ENCODE peak calls at places on chromosomes 13 and 19, in ten cellular contexts. M is WTC11; E is nephron progenitor cell; U is GM12865; O is CD4-positive, alpha-beta T cell; J is cardiac fibroblast; D is lung; R is tibial artery; V is prostate gland; B is CD8-positive, alpha-beta T cell. P is an unnamed sample.

GRCh38 chr13:28138012-28138755 is at the start of gene PAN3:
- DNase-seq in B (peak), E (peak), R (peak), M (peak), O (peak), U (peak), J (peak), D (peak), V (peak), P (peak)

GRCh38 chr13:80840313-80840976 is 499.5 kb upstream of the SPRY2 start:
- DNase-seq in B (no peak), O (no peak), E (no peak), U (no peak), D (no peak), M (no peak), V (no peak), R (peak), J (peak), P (no peak)

GRCh38 chr19:3045885-3046603 is 16.3 kb downstream of the TLE5 start:
- DNase-seq in U (no peak), V (no peak), E (no peak), M (peak), B (no peak), O (no peak), J (no peak), R (no peak), D (no peak), P (no peak)

GRCh38 chr13:28138756-28139470 is 568 bp downstream of the PAN3 start:
- DNase-seq in M (peak), O (peak), J (peak), D (peak), V (peak), E (peak), U (peak), R (peak), B (peak), P (peak)

GRCh38 chr13:42384265-42384664 is 112.3 kb downstream of the AKAP11 start:
- DNase-seq in R (no peak), V (no peak), E (no peak), B (no peak), O (no peak), J (no peak), U (no peak), D (no peak), M (no peak), P (no peak)

GRCh38 chr13:72437458-72437857 is 290.0 kb downstream of the MZT1 start:
- DNase-seq in O (no peak), R (no peak), E (no peak), V (no peak), J (no peak), D (no peak), M (no peak), B (no peak), U (no peak), P (no peak)

GRCh38 chr13:28530729-28531194 is 35.8 kb upstream of the FLT1 start:
- DNase-seq in R (no peak), J (peak), V (no peak), U (no peak), B (no peak), O (no peak), M (no peak), E (no peak), D (no peak), P (no peak)

GRCh38 chr13:79228972-79229371 is 177.1 kb downstream of the RBM26 start:
- DNase-seq in J (no peak), B (no peak), D (no peak), M (no peak), R (no peak), O (no peak), V (no peak), E (no peak), U (no peak), P (no peak)

GRCh38 chr13:35349673-35350278 is 126.7 kb downstream of the MAB21L1 start:
- DNase-seq in R (no peak), E (no peak), B (no peak), V (no peak), J (peak), M (no peak), D (no peak), O (no peak), U (peak), P (peak)

GRCh38 chr13:30418075-30418715 is 4.1 kb upstream of the UBE2L5 start:
- DNase-seq in V (no peak), O (no peak), U (no peak), E (no peak), D (no peak), B (no peak), R (no peak), M (no peak), J (no peak), P (no peak)

GRCh38 chr19:56347163-56347778 is 32.6 kb upstream of the ZSCAN5A start:
- DNase-seq in J (no peak), B (no peak), D (no peak), M (no peak), E (no peak), V (no peak), U (no peak), R (no peak), O (no peak), P (no peak)

GRCh38 chr13:21033224-21033855 is 28.0 kb downstream of the LATS2 start:
- DNase-seq in D (peak), M (no peak), J (peak), U (no peak), B (no peak), V (peak), R (peak), O (no peak), E (no peak), P (no peak)

GRCh38 chr13:108342369-108343289 is 73.1 kb downstream of the TNFSF13B start:
- DNase-seq in O (no peak), V (no peak), J (peak), M (no peak), D (no peak), E (no peak), R (no peak), B (no peak), U (peak), P (peak)

GRCh38 chr13:99133230-99133629 is 67.4 kb upstream of the UBAC2 start:
- DNase-seq in M (no peak), J (no peak), E (peak), O (no peak), U (no peak), B (no peak), D (no peak), V (no peak), R (no peak), P (no peak)

GRCh38 chr19:47443331-47443730 is 24.0 kb upstream of the MEIS3 start:
- DNase-seq in J (no peak), B (no peak), V (no peak), O (no peak), E (no peak), M (no peak), D (no peak), U (no peak), R (no peak), P (no peak)

GRCh38 chr19:12513531-12514061 is 29.0 kb upstream of the ZNF709 start:
- DNase-seq in E (no peak), O (no peak), B (no peak), M (peak), U (no peak), D (peak), J (no peak), R (no peak), V (no peak), P (no peak)

GRCh38 chr19:41934849-41935374 is 6.7 kb upstream of the ERFL start:
- DNase-seq in U (peak), M (peak), R (peak), E (peak), D (peak), V (peak), O (peak), B (peak), J (peak), P (peak)

GRCh38 chr13:40060318-40061007 is 405.0 kb downstream of the COG6 start:
- DNase-seq in B (no peak), V (peak), E (no peak), J (peak), R (no peak), U (peak), M (no peak), O (no peak), D (no peak), P (peak)

GRCh38 chr13:114067886-114068722 is 64.3 kb downstream of the RASA3 start:
- DNase-seq in R (peak), J (no peak), D (no peak), E (no peak), O (no peak), U (peak), M (peak), V (no peak), B (peak), P (no peak)

GRCh38 chr13:29865934-29866333 is 15.5 kb upstream of the UBL3 start:
- DNase-seq in R (no peak), J (no peak), U (no peak), D (no peak), V (no peak), M (no peak), B (no peak), O (no peak), E (no peak), P (no peak)

GRCh38 chr13:46359731-46360130 is 27.3 kb downstream of the RUBCNL start:
- DNase-seq in D (no peak), J (peak), U (no peak), B (no peak), V (no peak), E (no peak), O (no peak), R (no peak), M (no peak), P (no peak)

GRCh38 chr13:69579351-69579750 is 528.3 kb upstream of the ATXN8OS start:
- DNase-seq in V (no peak), J (no peak), U (no peak), D (no peak), O (no peak), M (no peak), R (no peak), E (no peak), B (no peak), P (no peak)

GRCh38 chr13:106089251-106089940 is 446.1 kb downstream of the EFNB2 start:
- DNase-seq in B (no peak), U (no peak), M (no peak), V (no peak), D (no peak), R (no peak), O (no peak), E (no peak), J (no peak), P (no peak)

GRCh38 chr19:38055655-38056521 is 148.9 kb downstream of the SIPA1L3 start:
- DNase-seq in E (no peak), R (no peak), M (no peak), B (no peak), O (no peak), J (peak), V (no peak), D (no peak), U (no peak), P (no peak)

GRCh38 chr13:39313721-39314120 is 275.5 kb downstream of the NHLRC3 start:
- DNase-seq in D (no peak), U (no peak), O (no peak), M (no peak), B (no peak), E (no peak), V (no peak), R (no peak), J (no peak), P (no peak)

GRCh38 chr19:8904597-8904996 is 72.4 kb downstream of the MBD3L1 start:
- DNase-seq in O (no peak), R (no peak), E (no peak), V (no peak), M (no peak), J (no peak), U (no peak), D (no peak), B (no peak), P (no peak)

GRCh38 chr19:8897106-8897505 is 64.9 kb downstream of the MBD3L1 start:
- DNase-seq in V (no peak), O (no peak), M (no peak), D (no peak), J (no peak), E (no peak), U (no peak), B (no peak), R (no peak), P (no peak)

GRCh38 chr19:8900421-8900820 is 68.2 kb downstream of the MBD3L1 start:
- DNase-seq in U (no peak), D (no peak), V (no peak), B (no peak), O (no peak), R (no peak), J (no peak), M (no peak), E (no peak), P (no peak)

GRCh38 chr19:8902520-8902919 is 70.3 kb downstream of the MBD3L1 start:
- DNase-seq in O (no peak), J (no peak), U (no peak), V (no peak), M (no peak), B (no peak), D (no peak), E (no peak), R (no peak), P (no peak)

GRCh38 chr19:8899356-8899755 is 67.2 kb downstream of the MBD3L1 start:
- DNase-seq in R (no peak), B (no peak), V (no peak), D (no peak), M (no peak), O (no peak), J (no peak), E (no peak), U (no peak), P (no peak)
- TF ChIP-seq CTCF in R (no peak), B (no peak), V (no peak), D (no peak), M (no peak), O (no peak), J (no peak), E (no peak), U (no peak), P (no peak)

GRCh38 chr19:44163789-44164188 is 1.1 kb upstream of the ZNF226 start:
- DNase-seq in U (no peak), M (no peak), J (no peak), V (no peak), O (no peak), E (no peak), D (no peak), B (no peak), R (no peak), P (no peak)
- TF ChIP-seq CTCF in U (no peak), M (no peak), J (no peak), V (no peak), O (no peak), E (no peak), D (no peak), B (no peak), R (no peak), P (no peak)

DNA sequence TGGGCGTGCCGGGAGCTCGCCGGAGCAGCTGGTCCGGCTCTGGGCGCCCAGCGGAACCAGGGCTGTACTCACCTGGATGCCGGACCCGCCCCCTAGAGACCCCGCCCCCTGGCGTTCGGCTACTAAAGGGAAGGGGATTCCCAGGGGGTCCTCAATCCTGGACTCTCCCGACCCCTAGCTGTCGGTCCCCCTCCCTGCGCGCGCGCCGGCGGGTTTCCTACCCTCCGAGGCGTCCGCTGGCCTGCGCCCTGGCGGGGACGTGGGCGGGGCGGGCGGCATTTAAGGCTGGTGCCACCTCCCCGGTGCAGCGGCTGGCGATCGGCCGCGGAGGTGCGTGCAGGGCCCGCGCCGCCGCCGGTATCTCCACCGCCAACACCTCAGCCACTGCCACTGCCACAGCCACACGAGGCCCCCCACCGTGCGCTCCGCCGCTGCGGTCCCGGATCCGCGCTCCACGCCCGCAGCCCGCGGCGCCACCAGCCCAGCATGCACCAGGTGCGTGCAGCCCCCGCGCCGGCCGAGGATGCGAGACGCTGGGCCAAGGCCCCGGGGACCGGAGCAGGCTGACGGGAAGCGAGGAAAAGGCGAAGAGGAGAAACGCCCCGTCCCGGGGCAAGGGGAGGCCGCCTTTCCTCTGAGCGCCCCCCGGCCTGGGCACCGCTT is at the start of gene ATP12A:
- DNase-seq in V (peak), J (no peak), U (peak), M (peak), B (peak), R (no peak), E (peak), O (peak), D (no peak), P (peak)
- TF ChIP-seq CTCF in V (no peak), J (no peak), U (no peak), M (peak), B (no peak), R (no peak), E (peak), O (no peak), D (no peak), P (no peak)

DNA sequence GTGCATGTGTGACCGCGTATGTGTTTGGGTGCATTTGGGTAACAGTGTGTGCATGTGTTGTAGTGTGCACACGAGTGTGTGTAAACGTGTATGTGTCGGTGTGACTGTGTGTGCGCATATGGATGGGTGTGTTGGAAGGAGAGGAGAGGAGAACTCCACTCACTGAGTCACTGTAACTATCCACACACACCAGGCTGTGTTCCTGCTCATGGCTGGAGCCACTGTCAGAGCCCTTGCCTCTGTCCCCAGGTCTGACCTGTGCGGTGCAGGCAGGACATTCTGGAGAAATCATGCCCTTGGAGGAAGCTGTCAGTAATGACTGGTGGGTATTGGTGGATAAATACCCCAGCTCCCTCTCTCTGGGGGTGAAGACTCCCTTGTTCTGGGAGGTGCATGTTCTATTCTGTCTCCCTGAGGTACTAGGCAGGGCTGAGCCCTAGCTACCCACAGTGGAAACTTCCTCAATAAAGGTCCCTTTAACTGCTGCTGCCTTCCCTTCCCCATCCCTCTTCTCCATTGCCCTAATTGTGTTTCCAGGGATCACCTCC is 48.4 kb downstream of the CYP4F22 start:
- DNase-seq in R (no peak), E (no peak), M (no peak), J (no peak), O (no peak), V (no peak), U (no peak), D (no peak), B (no peak), P (no peak)
- TF ChIP-seq CTCF in R (no peak), E (no peak), M (no peak), J (no peak), O (no peak), V (no peak), U (no peak), D (no peak), B (no peak), P (no peak)

DNA sequence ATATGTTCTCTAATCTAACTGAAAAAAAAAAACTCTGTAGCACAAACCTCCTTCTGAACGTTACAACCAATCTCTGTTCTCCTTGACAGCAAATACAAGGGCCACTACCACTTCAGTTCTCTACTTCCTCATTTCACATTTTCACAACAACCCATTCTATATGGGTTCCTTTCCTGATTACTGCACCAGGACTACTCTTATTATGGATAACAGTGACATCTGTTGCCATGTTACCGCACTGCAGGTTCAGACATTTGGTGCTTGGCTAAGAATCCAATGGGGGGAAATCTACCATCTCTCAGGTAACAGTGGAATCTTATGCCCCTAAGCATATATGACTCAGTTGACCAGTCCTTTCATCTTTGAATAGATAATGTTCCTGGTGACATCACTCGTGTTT is 11.6 kb upstream of the FPR3 start:
- DNase-seq in M (peak), E (no peak), U (peak), B (no peak), D (no peak), J (peak), O (no peak), V (no peak), R (no peak), P (no peak)
- TF ChIP-seq CTCF in M (no peak), E (no peak), U (no peak), B (no peak), D (no peak), J (peak), O (no peak), V (no peak), R (no peak), P (no peak)